ENCODE peak calls at places on chromosomes 11 and 22, in seven cellular contexts. O, F, U, B, D, K and W are unnamed samples.
A peak's percentile ranks its signal among the peaks of the same experiment; 100 is the strongest.

GRCh38 chr11:60851327-60852059 is 4.3 kb downstream of the PTGDR2 start:
- DNase-seq in O (no peak), F (no peak), U (no peak), B (no peak), D (no peak), K (no peak), W (no peak)

GRCh38 chr22:30226192-30226832 is 20.2 kb downstream of the LIF start:
- DNase-seq in O (no peak), F (no peak), U (no peak), B (no peak), D (no peak), K (no peak), W (no peak)

GRCh38 chr11:11243258-11243789 is 109.7 kb downstream of the CSNK2A3 start:
- DNase-seq in O (no peak), F (no peak), U (no peak), B (no peak), D (peak; percentile 84), K (peak; percentile 24), W (no peak)

GRCh38 chr11:92948116-92948515 is 21.3 kb upstream of the MTNR1B start:
- DNase-seq in O (no peak), F (no peak), U (no peak), B (no peak), D (no peak), K (no peak), W (no peak)

GRCh38 chr11:70526116-70527045 is 128.1 kb downstream of the CTTN start:
- DNase-seq in O (no peak), F (no peak), U (no peak), B (no peak), D (no peak), K (no peak), W (no peak)

GRCh38 chr11:1336836-1337646 is 27.6 kb upstream of the TOLLIP start:
- DNase-seq in O (no peak), F (no peak), U (no peak), B (no peak), D (peak; percentile 82), K (peak; percentile 14), W (no peak)

GRCh38 chr22:42316988-42317387 is 46.5 kb upstream of the TCF20 start:
- DNase-seq in O (no peak), F (no peak), U (no peak), B (no peak), D (no peak), K (peak; percentile 80), W (no peak)

GRCh38 chr11:62435741-62436485 is 17.1 kb downstream of the SCGB1A1 start:
- DNase-seq in O (peak; percentile 55), F (no peak), U (no peak), B (no peak), D (no peak), K (no peak), W (no peak)

GRCh38 chr11:59556883-59557205 is 45.5 kb downstream of the OR4D9 start:
- DNase-seq in O (no peak), F (peak; percentile 40), U (no peak), B (no peak), D (no peak), K (peak; percentile 82), W (no peak)

GRCh38 chr22:22752556-22753477 is 108.4 kb downstream of the GGTLC2 start:
- DNase-seq in O (no peak), F (no peak), U (no peak), B (no peak), D (peak; percentile 69), K (peak; percentile 83), W (no peak)

GRCh38 chr11:3202759-3203158 is 15.9 kb downstream of the MRGPRG start:
- DNase-seq in O (no peak), F (no peak), U (no peak), B (no peak), D (no peak), K (no peak), W (no peak)

GRCh38 chr11:110855246-110855645 is 143.0 kb upstream of the ARHGAP20 start:
- DNase-seq in O (no peak), F (no peak), U (no peak), B (no peak), D (no peak), K (peak; percentile 14), W (no peak)

GRCh38 chr11:129766858-129767604 is 48.6 kb upstream of the TMEM45B start:
- DNase-seq in O (no peak), F (peak; percentile 78), U (no peak), B (no peak), D (no peak), K (peak; percentile 58), W (no peak)

GRCh38 chr11:91997178-91997577 is 227.4 kb upstream of the FAT3 start:
- DNase-seq in O (no peak), F (no peak), U (no peak), B (no peak), D (no peak), K (no peak), W (peak; percentile 90)

GRCh38 chr11:110094298-110095073 is 1.3 kb downstream of the ZC3H12C start:
- DNase-seq in O (no peak), F (no peak), U (no peak), B (no peak), D (no peak), K (no peak), W (no peak)

GRCh38 chr11:57311109-57311936 is 13.4 kb downstream of the TNKS1BP1 start:
- DNase-seq in O (peak; percentile 79), F (peak; percentile 98), U (peak; percentile 75), B (no peak), D (peak; percentile 98), K (peak; percentile 97), W (peak; percentile 71)

GRCh38 chr11:10351768-10352641 is 47.1 kb downstream of the ADM start:
- DNase-seq in O (no peak), F (peak; percentile 97), U (peak; percentile 54), B (peak; percentile 75), D (no peak), K (peak; percentile 93), W (peak; percentile 91)

GRCh38 chr22:48880749-48881148 is 946.9 kb downstream of the BRD1 start:
- DNase-seq in O (no peak), F (no peak), U (no peak), B (no peak), D (no peak), K (no peak), W (no peak)

GRCh38 chr11:102564110-102564509 is 33.6 kb upstream of the MMP7 start:
- DNase-seq in O (no peak), F (no peak), U (no peak), B (no peak), D (no peak), K (peak; percentile 87), W (no peak)

GRCh38 chr22:41048791-41049717 is 43.3 kb upstream of the EP300 start:
- DNase-seq in O (peak; percentile 29), F (peak; percentile 75), U (no peak), B (no peak), D (peak; percentile 74), K (peak; percentile 84), W (no peak)

GRCh38 chr11:126147268-126148111 is 64.0 kb downstream of the RPUSD4 start:
- DNase-seq in O (no peak), F (peak; percentile 52), U (no peak), B (peak; percentile 50), D (no peak), K (no peak), W (peak; percentile 59)

GRCh38 chr22:46749682-46750529 is 11.9 kb upstream of the CERK start:
- DNase-seq in O (no peak), F (no peak), U (no peak), B (no peak), D (no peak), K (peak; percentile 58), W (no peak)

GRCh38 chr11:122663764-122664163 is 8.2 kb downstream of the UBASH3B start:
- DNase-seq in O (no peak), F (no peak), U (no peak), B (peak; percentile 24), D (no peak), K (peak; percentile 47), W (peak; percentile 86)

GRCh38 chr11:85914425-85914824 is 59.2 kb downstream of the CCDC83 start:
- DNase-seq in O (no peak), F (no peak), U (no peak), B (no peak), D (no peak), K (no peak), W (no peak)

GRCh38 chr11:19160839-19161238 is 40.9 kb downstream of the CSRP3 start:
- DNase-seq in O (no peak), F (no peak), U (no peak), B (no peak), D (no peak), K (no peak), W (no peak)

GRCh38 chr11:100574894-100575769 is 112.0 kb upstream of the ARHGAP42 start:
- DNase-seq in O (peak; percentile 26), F (no peak), U (no peak), B (no peak), D (no peak), K (peak; percentile 21), W (no peak)

GRCh38 chr11:65492637-65493366 is 6.0 kb upstream of the MALAT1 start:
- DNase-seq in O (no peak), F (no peak), U (peak; percentile 91), B (no peak), D (peak; percentile 90), K (peak; percentile 95), W (no peak)

GRCh38 chr22:45671051-45671782 is 417 bp upstream of the ATXN10 start:
- DNase-seq in O (peak; percentile 15), F (peak; percentile 90), U (no peak), B (no peak), D (peak; percentile 73), K (peak; percentile 51), W (no peak)